ENCODE peak calls at places on chromosomes 13 and 19, in six cellular contexts. V, S, Q, R, P and Y are unnamed samples.

GRCh38 chr13:85653681-85654080 is 145.5 kb downstream of the SLITRK6 start:
- DNase-seq in V (no peak), S (no peak), Q (no peak), R (no peak), P (no peak), Y (no peak)

GRCh38 chr19:12973236-12973635 is 3.9 kb downstream of the DAND5 start:
- DNase-seq in V (no peak), S (no peak), Q (no peak), R (no peak), P (no peak), Y (no peak)

GRCh38 chr19:7904074-7905020 is 670 bp downstream of the MAP2K7 start:
- DNase-seq in V (peak), S (peak), Q (no peak), R (no peak), P (peak), Y (no peak)

GRCh38 chr19:18488838-18489626 is 32.8 kb downstream of the ELL start:
- DNase-seq in V (no peak), S (no peak), Q (peak), R (no peak), P (peak), Y (no peak)

GRCh38 chr19:18205180-18205915 is 1.5 kb upstream of the RAB3A start:
- DNase-seq in V (peak), S (peak), Q (no peak), R (peak), P (peak), Y (peak)

GRCh38 chr19:19040417-19040816 is 7.0 kb downstream of the ARMC6 start:
- DNase-seq in V (peak), S (peak), Q (no peak), R (peak), P (peak), Y (peak)

GRCh38 chr13:38844581-38844980 is 146.1 kb downstream of the STOML3 start:
- DNase-seq in V (no peak), S (no peak), Q (no peak), R (no peak), P (no peak), Y (no peak)

GRCh38 chr13:40665754-40666057 is 735 bp downstream of the FOXO1 start:
- DNase-seq in V (no peak), S (no peak), Q (peak), R (peak), P (no peak), Y (no peak)

GRCh38 chr19:8065489-8066261 is 13.1 kb downstream of the CCL25 start:
- DNase-seq in V (no peak), S (no peak), Q (no peak), R (no peak), P (no peak), Y (no peak)

GRCh38 chr19:16014923-16015804 is 61.1 kb upstream of the TPM4 start:
- DNase-seq in V (no peak), S (no peak), Q (no peak), R (no peak), P (no peak), Y (no peak)

GRCh38 chr19:14349426-14349825 is 31.8 kb upstream of the ADGRE5 start:
- DNase-seq in V (no peak), S (no peak), Q (no peak), R (no peak), P (no peak), Y (no peak)

GRCh38 chr13:96200810-96201209 is 110.9 kb downstream of the HS6ST3 start:
- DNase-seq in V (no peak), S (no peak), Q (no peak), R (no peak), P (no peak), Y (no peak)

GRCh38 chr13:76991432-76991795 is 467 bp upstream of the CLN5 start:
- DNase-seq in V (peak), S (peak), Q (no peak), R (no peak), P (no peak), Y (peak)

GRCh38 chr19:38709119-38709518 is 35.2 kb downstream of the CAPN12 start:
- DNase-seq in V (no peak), S (no peak), Q (no peak), R (no peak), P (no peak), Y (no peak)

GRCh38 chr19:46186717-46187101 is 38.7 kb downstream of the IGFL2 start:
- DNase-seq in V (no peak), S (no peak), Q (no peak), R (no peak), P (no peak), Y (no peak)

GRCh38 chr19:19493841-19494546 is 21.4 kb downstream of the TSSK6 start:
- DNase-seq in V (no peak), S (no peak), Q (no peak), R (no peak), P (peak), Y (no peak)

GRCh38 chr19:5880604-5881078 is 10.3 kb upstream of the FUT5 start:
- DNase-seq in V (peak), S (no peak), Q (no peak), R (peak), P (peak), Y (no peak)

GRCh38 chr19:48393559-48394330 is at the start of gene GRIN2D:
- DNase-seq in V (peak), S (no peak), Q (no peak), R (peak), P (no peak), Y (no peak)

GRCh38 chr13:105735269-105735668 is 800.2 kb downstream of the EFNB2 start:
- DNase-seq in V (no peak), S (no peak), Q (no peak), R (no peak), P (no peak), Y (no peak)

GRCh38 chr19:12581100-12581499 is 29.5 kb downstream of the ZNF490 start:
- DNase-seq in V (no peak), S (no peak), Q (no peak), R (no peak), P (no peak), Y (no peak)

GRCh38 chr19:49355890-49356289 is 6.3 kb downstream of the TEAD2 start:
- DNase-seq in V (peak), S (peak), Q (no peak), R (peak), P (peak), Y (no peak)

GRCh38 chr13:24271611-24272451 is 37.5 kb upstream of the C1QTNF9 start:
- DNase-seq in V (peak), S (peak), Q (no peak), R (peak), P (peak), Y (peak)

GRCh38 chr19:37969695-37970094 is 62.7 kb downstream of the SIPA1L3 start:
- DNase-seq in V (no peak), S (no peak), Q (no peak), R (no peak), P (no peak), Y (no peak)

GRCh38 chr19:46631481-46631880 is 4.5 kb downstream of the GNG8 start:
- DNase-seq in V (peak), S (no peak), Q (no peak), R (peak), P (no peak), Y (no peak)

GRCh38 chr13:81395368-81395767 is 1054.4 kb upstream of the SPRY2 start:
- DNase-seq in V (no peak), S (no peak), Q (no peak), R (no peak), P (no peak), Y (no peak)

GRCh38 chr13:46522692-46523040 is 30.3 kb upstream of the LRCH1 start:
- DNase-seq in V (no peak), S (no peak), Q (no peak), R (no peak), P (no peak), Y (no peak)

GRCh38 chr13:33509642-33510229 is 224.2 kb upstream of the STARD13 start:
- DNase-seq in V (peak), S (no peak), Q (no peak), R (peak), P (no peak), Y (peak)
- H3K4me3 ChIP-seq in V (no peak), S (no peak), Q (no peak), R (no peak), P (no peak), Y (no peak)

GRCh38 chr13:67096418-67096817 is 133.7 kb downstream of the PCDH9 start:
- DNase-seq in V (no peak), S (no peak), Q (no peak), R (no peak), P (no peak), Y (no peak)
- H3K4me3 ChIP-seq in V (no peak), S (no peak), Q (peak), R (no peak), P (no peak), Y (no peak)

GRCh38 chr19:53881482-53882390 is at the start of gene PRKCG:
- DNase-seq in V (no peak), S (peak), Q (peak), R (no peak), P (no peak), Y (no peak)
- H3K4me3 ChIP-seq in V (peak), S (peak), Q (peak), R (peak), P (no peak), Y (no peak)

DNA sequence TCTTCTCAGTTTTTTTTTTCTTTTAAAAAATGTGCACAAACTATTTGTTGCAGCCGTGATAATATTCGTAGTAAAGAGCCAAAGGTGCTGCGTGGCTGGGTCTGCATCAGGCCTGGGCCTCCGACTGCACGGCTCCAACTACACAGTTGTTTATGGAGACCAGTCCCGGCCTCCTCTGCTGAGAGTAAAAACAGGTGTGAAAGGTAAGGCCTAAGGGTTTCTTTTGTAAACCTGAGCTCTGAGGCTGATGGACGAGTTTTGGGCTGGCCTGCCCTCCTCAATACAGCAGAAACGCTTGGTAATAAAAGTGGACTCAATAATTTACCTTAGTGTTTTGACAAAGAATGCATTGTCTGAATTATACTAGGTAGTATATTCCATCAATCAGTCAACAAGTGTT is 3.9 kb downstream of the MBNL2 start:
- DNase-seq in V (no peak), S (no peak), Q (no peak), R (no peak), P (no peak), Y (no peak)
- H3K4me3 ChIP-seq in V (peak), S (peak), Q (no peak), R (no peak), P (no peak), Y (no peak)

DNA sequence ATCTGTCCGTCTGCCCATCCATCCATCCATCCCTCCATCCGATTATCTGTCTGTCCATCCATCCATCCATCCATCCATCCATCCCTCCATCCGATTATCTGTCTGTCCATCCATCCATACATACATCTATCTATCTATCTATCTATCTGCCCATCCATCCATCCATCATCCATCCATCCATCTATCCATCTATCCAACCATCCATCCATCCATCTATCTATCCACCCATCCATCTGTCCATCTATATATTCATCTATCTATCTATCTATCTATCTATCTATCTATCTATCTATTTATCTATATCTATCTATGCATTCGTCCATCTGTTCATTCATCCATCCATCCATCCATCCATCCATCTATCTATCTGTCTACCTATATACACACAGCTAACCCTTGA is 471.1 kb upstream of the ZNF507 start:
- DNase-seq in V (no peak), S (no peak), Q (no peak), R (no peak), P (no peak), Y (no peak)
- H3K4me3 ChIP-seq in V (no peak), S (no peak), Q (no peak), R (no peak), P (no peak), Y (no peak)

GRCh38 chr19:11246941-11247340 is 7.5 kb downstream of the ANGPTL8 start:
- DNase-seq in V (no peak), S (no peak), Q (no peak), R (no peak), P (no peak), Y (no peak)

GRCh38 chr19:11247391-11247790 is 8.0 kb downstream of the ANGPTL8 start:
- DNase-seq in V (peak), S (no peak), Q (no peak), R (no peak), P (no peak), Y (no peak)

GRCh38 chr19:11244846-11245589 is 5.6 kb downstream of the ANGPTL8 start:
- DNase-seq in V (no peak), S (no peak), Q (no peak), R (no peak), P (no peak), Y (no peak)

GRCh38 chr19:11242864-11243797 is 3.7 kb downstream of the ANGPTL8 start:
- DNase-seq in V (peak), S (peak), Q (peak), R (peak), P (peak), Y (peak)

DNA sequence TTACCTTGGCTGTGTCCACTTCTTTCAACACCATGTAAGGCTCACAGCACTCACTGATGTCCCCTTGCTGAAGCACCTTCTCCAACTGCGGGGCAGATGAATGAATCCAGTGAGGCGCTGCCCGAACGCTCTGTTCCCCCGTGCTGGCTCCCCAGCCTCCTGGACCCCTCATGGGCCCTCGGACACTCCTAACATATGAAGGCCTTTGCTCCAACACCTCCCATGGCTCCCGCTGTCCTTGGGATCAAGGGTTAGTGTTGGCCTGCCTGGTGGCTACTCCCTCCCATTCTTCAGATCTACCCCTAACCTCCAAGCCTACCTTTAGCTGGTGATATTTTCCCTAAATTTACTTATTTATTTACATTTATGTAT is 4.4 kb downstream of the ANGPTL8 start:
- DNase-seq in V (no peak), S (no peak), Q (no peak), R (no peak), P (no peak), Y (no peak)
- H3K4me3 ChIP-seq in V (no peak), S (no peak), Q (no peak), R (no peak), P (no peak), Y (no peak)

GRCh38 chr19:41994521-41994971 is 516 bp upstream of the ATP1A3 start:
- DNase-seq in V (no peak), S (no peak), Q (no peak), R (no peak), P (no peak), Y (no peak)
- H3K4me3 ChIP-seq in V (peak), S (peak), Q (peak), R (no peak), P (no peak), Y (no peak)